ENCODE peak calls at places on chromosomes 6 and 20, in four cellular contexts. P, C, Z and Q are unnamed samples.

GRCh38 chr20:63898882-63899558 is 4.1 kb downstream of the DNAJC5 start:
- DNase-seq in P (no peak), Z (no peak), C (peak), Q (no peak)

GRCh38 chr20:19015326-19015725 is 197.1 kb upstream of the SLC24A3 start:
- DNase-seq in P (no peak), C (peak), Z (no peak), Q (no peak)

GRCh38 chr6:138013949-138014348 is 93.3 kb downstream of the PERP start:
- DNase-seq in P (no peak), Z (no peak), C (no peak), Q (no peak)

GRCh38 chr6:167493961-167494697 is 169.2 kb downstream of the TTLL2 start:
- DNase-seq in P (no peak), C (peak), Z (no peak), Q (no peak)

GRCh38 chr20:43840382-43841070 is 74.1 kb upstream of the TOX2 start:
- DNase-seq in Z (no peak), P (no peak), C (peak), Q (no peak)

GRCh38 chr6:73969982-73970960 is 274.3 kb downstream of the CD109 start:
- DNase-seq in C (no peak), Z (peak), P (no peak), Q (no peak)

GRCh38 chr6:2429460-2429859 is 184.1 kb upstream of the GMDS start:
- DNase-seq in P (no peak), Z (no peak), C (no peak), Q (no peak)

GRCh38 chr6:107318100-107318736 is 141.1 kb downstream of the PDSS2 start:
- DNase-seq in P (no peak), C (no peak), Z (peak), Q (peak)

GRCh38 chr6:157841211-157841840 is 18.3 kb downstream of the SNX9 start:
- DNase-seq in C (no peak), Z (no peak), P (no peak), Q (no peak)

GRCh38 chr6:168180548-168181011 is 101.6 kb upstream of the FRMD1 start:
- DNase-seq in P (no peak), Z (no peak), C (no peak), Q (no peak)

GRCh38 chr6:21915707-21916399 is 322.3 kb downstream of the SOX4 start:
- DNase-seq in Z (no peak), C (no peak), P (no peak), Q (no peak)

GRCh38 chr6:13455604-13456003 is 31.8 kb downstream of the GFOD1 start:
- DNase-seq in C (no peak), P (no peak), Z (no peak), Q (no peak)

GRCh38 chr20:36493801-36494114 is 47.6 kb upstream of the MYL9 start:
- DNase-seq in C (peak), Z (no peak), P (peak), Q (peak)

GRCh38 chr6:124964084-124964763 is 2.0 kb downstream of the RNF217 start:
- DNase-seq in C (peak), Z (peak), P (no peak), Q (no peak)

GRCh38 chr6:136568129-136568528 is 17.9 kb upstream of the MAP7 start:
- DNase-seq in P (no peak), C (no peak), Z (no peak), Q (no peak)

GRCh38 chr20:51128198-51128597 is 105.3 kb upstream of the KCNG1 start:
- DNase-seq in Z (no peak), C (no peak), P (no peak), Q (no peak)

GRCh38 chr20:33654680-33655161 is 7.4 kb upstream of the C20orf144 start:
- DNase-seq in C (no peak), Z (no peak), P (no peak), Q (no peak)

GRCh38 chr20:57157106-57157691 is 109.2 kb downstream of the BMP7 start:
- DNase-seq in C (no peak), P (no peak), Z (no peak), Q (no peak)

GRCh38 chr6:13615802-13616140 is 636 bp downstream of the NOL7 start:
- DNase-seq in P (no peak), Z (no peak), C (peak), Q (peak)

GRCh38 chr6:109059591-109060021 is 35.0 kb downstream of the SESN1 start:
- DNase-seq in Z (peak), C (no peak), P (no peak), Q (no peak)

GRCh38 chr20:14336667-14337066 is 745 bp downstream of the FLRT3 start:
- DNase-seq in C (no peak), Z (no peak), P (no peak), Q (no peak)

GRCh38 chr6:452301-453067 is 60.9 kb downstream of the IRF4 start:
- DNase-seq in Z (no peak), C (no peak), P (no peak), Q (no peak)

GRCh38 chr20:12044969-12045368 is 127.3 kb downstream of the BTBD3 start:
- DNase-seq in P (no peak), C (no peak), Z (no peak), Q (no peak)

GRCh38 chr20:41222299-41222698 is 85.0 kb downstream of the PLCG1 start:
- DNase-seq in C (no peak), Z (no peak), P (no peak), Q (no peak)

DNA sequence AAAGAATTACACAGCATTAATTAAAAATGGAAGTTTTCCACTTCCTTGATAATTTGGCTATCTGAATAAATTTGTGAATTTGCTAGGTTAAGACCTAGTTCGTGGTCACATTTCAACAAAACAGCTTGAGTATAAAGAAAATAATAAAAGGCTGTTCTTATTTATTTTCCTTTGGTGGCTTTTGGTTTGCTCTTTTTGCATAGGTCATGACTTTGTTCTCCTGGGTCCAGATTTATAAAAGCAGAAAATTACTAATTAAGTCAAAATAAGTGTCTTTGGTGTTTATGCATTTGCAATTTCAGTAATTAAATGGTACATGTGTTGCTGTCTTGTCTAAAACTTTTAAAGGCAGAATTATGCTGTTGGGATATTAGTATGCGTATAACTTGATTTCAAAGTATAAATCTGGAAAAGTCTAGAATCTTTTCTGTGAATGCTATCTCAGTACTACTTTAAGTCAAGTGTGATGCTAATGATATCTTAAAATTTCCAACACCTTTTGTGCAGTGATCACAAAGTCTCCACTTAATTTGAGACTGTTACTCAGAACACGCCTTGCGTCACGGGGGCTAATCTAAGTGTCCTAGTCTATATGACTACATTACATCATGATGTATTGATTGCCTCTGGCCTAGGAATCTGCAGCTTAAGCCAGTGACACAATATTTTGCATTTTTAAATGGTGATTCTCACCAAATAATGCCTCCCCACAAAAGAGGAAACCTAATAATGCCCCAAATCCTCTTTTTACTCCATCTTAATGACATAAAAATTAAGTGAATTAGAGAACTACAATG is 41.0 kb downstream of the GNAS start:
- DNase-seq in P (no peak), C (no peak), Z (no peak), Q (no peak)
- H3K27ac ChIP-seq in P (no peak), C (peak), Z (peak), Q (no peak)

GRCh38 chr20:16863315-16863714 is 115.2 kb downstream of the OTOR start:
- DNase-seq in Z (no peak), C (no peak), P (no peak), Q (no peak)

GRCh38 chr20:16864069-16864468 is 115.9 kb downstream of the OTOR start:
- DNase-seq in Z (no peak), P (no peak), C (no peak), Q (no peak)

GRCh38 chr20:16864958-16865357 is 116.8 kb downstream of the OTOR start:
- DNase-seq in C (no peak), P (no peak), Z (no peak), Q (no peak)

GRCh38 chr20:16860914-16861313 is 112.8 kb downstream of the OTOR start:
- DNase-seq in C (no peak), P (no peak), Z (no peak), Q (no peak)

DNA sequence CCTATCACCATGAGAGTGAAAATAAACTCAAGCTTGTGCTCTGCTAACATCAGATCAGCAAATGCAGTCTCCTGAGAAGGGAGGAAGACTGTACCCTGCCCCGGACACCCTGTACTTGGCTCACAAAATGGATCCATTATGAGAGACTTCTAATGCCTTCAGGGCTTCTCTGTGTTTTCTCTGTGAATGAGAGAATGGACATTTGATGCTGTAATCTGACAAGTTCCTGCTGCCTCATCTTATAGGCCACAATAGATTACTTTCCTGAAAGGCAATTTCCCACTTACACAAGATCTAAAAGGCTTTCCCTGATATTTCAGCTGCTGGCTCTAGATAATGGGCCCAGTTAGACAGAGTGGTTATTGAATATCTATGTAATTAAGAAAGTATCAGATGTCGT is 117.2 kb downstream of the OTOR start:
- DNase-seq in C (no peak), P (no peak), Z (no peak), Q (no peak)
- H3K27ac ChIP-seq in C (no peak), P (no peak), Z (no peak), Q (no peak)

GRCh38 chr6:54877713-54878317 is 31.2 kb downstream of the FAM83B start:
- DNase-seq in P (no peak), Z (no peak), C (no peak), Q (no peak)
- H3K27ac ChIP-seq in P (no peak), Z (no peak), C (no peak), Q (no peak)

GRCh38 chr6:10521104-10521808 is at the start of gene GCNT2:
- DNase-seq in P (no peak), C (no peak), Z (peak), Q (no peak)
- H3K27ac ChIP-seq in P (peak), C (peak), Z (peak), Q (no peak)

DNA sequence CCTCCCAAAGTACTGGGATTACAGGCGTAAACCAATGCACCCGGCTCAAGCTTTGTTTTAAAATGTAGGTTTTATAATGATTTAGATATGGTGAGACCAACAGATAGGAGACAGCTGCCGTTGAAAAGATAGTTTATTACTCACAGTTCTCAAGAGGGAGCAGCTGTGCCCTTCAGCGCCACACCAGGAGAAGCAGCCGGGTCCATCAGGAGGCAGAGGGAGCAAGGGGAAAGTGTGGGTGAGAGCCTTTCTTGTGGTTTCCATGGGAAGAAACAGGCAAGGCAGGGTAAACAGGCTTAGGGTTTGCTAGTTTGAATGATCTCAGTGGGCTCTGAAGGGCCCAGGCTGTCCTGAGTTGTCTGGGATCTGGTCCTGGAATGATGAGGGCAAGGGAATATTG is 117.8 kb upstream of the PLCB4 start:
- DNase-seq in Z (no peak), P (no peak), C (no peak), Q (no peak)
- H3K27ac ChIP-seq in Z (no peak), P (no peak), C (no peak), Q (no peak)

GRCh38 chr6:170276369-170277057 is 14.4 kb downstream of the DLL1 start:
- DNase-seq in C (peak), P (no peak), Z (no peak), Q (no peak)
- H3K27ac ChIP-seq in C (peak), P (peak), Z (no peak), Q (no peak)

GRCh38 chr6:82989891-82990290 is 75.8 kb downstream of the UBE3D start:
- DNase-seq in Z (peak), C (no peak), P (no peak), Q (no peak)

GRCh38 chr6:82987416-82987815 is 78.2 kb downstream of the UBE3D start:
- DNase-seq in C (no peak), Z (no peak), P (no peak), Q (no peak)

GRCh38 chr6:82984720-82985119 is 80.9 kb downstream of the UBE3D start:
- DNase-seq in Z (no peak), C (no peak), P (no peak), Q (no peak)

GRCh38 chr6:82987951-82988350 is 77.7 kb downstream of the UBE3D start:
- DNase-seq in P (no peak), C (no peak), Z (no peak), Q (no peak)

DNA sequence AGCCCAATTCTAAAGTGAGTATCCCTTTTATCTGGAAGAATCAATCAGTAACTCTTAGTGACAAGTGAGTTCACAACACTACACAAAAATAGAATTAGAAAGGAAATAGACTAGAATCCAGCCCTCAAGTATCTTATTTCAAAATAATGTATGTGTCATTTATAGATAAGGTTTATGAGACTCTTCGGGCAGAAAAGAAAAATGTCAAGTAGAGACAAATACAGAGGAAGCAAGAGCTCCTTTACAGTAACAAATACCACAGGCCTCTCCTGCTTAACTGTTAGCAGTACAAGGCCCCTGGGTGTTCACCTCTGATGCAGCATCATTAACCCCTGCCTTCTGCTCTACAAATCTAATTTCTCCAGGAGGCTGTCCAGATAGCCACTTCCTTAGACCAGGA is 76.7 kb downstream of the UBE3D start:
- DNase-seq in Z (peak), C (no peak), P (no peak), Q (no peak)
- H3K27ac ChIP-seq in Z (no peak), C (no peak), P (no peak), Q (no peak)

GRCh38 chr20:22797103-22797502 is 212.7 kb upstream of the FOXA2 start:
- DNase-seq in P (no peak), C (no peak), Z (peak), Q (no peak)
- H3K27ac ChIP-seq in P (peak), C (peak), Z (peak), Q (no peak)